ENCODE peak calls at places on chromosomes 13 and 19, in nine cellular contexts. One of them, this sample, is unnamed.

GRCh38 chr19:5738423-5738822 is 18.0 kb downstream of the CATSPERD start:
- DNase-seq in effector memory CD4-positive, alpha-beta T cell: no peak
- DNase-seq in DND-41: no peak
- DNase-seq in lower lobe of right lung: no peak
- DNase-seq in A673: no peak
- DNase-seq in transverse colon: no peak
- DNase-seq in uterus: no peak
- DNase-seq in astrocyte: no peak
- DNase-seq in heart left ventricle: no peak
- DNase-seq in this sample: no peak

GRCh38 chr19:18587962-18588610 is 512 bp upstream of the REX1BD start:
- DNase-seq in effector memory CD4-positive, alpha-beta T cell: no peak
- DNase-seq in DND-41: no peak
- DNase-seq in lower lobe of right lung: no peak
- DNase-seq in A673: no peak
- DNase-seq in transverse colon: no peak
- DNase-seq in uterus: no peak
- DNase-seq in astrocyte: no peak
- DNase-seq in heart left ventricle: no peak
- DNase-seq in this sample: peak; percentile 48

GRCh38 chr13:76822691-76823267 is 63.4 kb downstream of the KCTD12 start:
- DNase-seq in effector memory CD4-positive, alpha-beta T cell: no peak
- DNase-seq in DND-41: no peak
- DNase-seq in lower lobe of right lung: no peak
- DNase-seq in A673: peak; percentile 38
- DNase-seq in transverse colon: no peak
- DNase-seq in uterus: no peak
- DNase-seq in astrocyte: peak; percentile 6
- DNase-seq in heart left ventricle: no peak
- DNase-seq in this sample: peak; percentile 54

GRCh38 chr13:85659493-85659892 is 139.7 kb downstream of the SLITRK6 start:
- DNase-seq in effector memory CD4-positive, alpha-beta T cell: no peak
- DNase-seq in DND-41: no peak
- DNase-seq in lower lobe of right lung: no peak
- DNase-seq in A673: no peak
- DNase-seq in transverse colon: no peak
- DNase-seq in uterus: no peak
- DNase-seq in astrocyte: no peak
- DNase-seq in heart left ventricle: no peak
- DNase-seq in this sample: no peak

GRCh38 chr19:19817357-19817756 is 4.2 kb downstream of the ZNF506 start:
- DNase-seq in effector memory CD4-positive, alpha-beta T cell: peak; percentile 27
- DNase-seq in DND-41: peak; percentile 90
- DNase-seq in lower lobe of right lung: no peak
- DNase-seq in A673: no peak
- DNase-seq in transverse colon: no peak
- DNase-seq in uterus: no peak
- DNase-seq in astrocyte: no peak
- DNase-seq in heart left ventricle: no peak
- DNase-seq in this sample: peak; percentile 56

GRCh38 chr13:89763011-89763410 is 1584.5 kb upstream of the MIR17HG start:
- DNase-seq in effector memory CD4-positive, alpha-beta T cell: no peak
- DNase-seq in DND-41: no peak
- DNase-seq in lower lobe of right lung: no peak
- DNase-seq in A673: no peak
- DNase-seq in transverse colon: no peak
- DNase-seq in uterus: no peak
- DNase-seq in astrocyte: peak; percentile 40
- DNase-seq in heart left ventricle: no peak
- DNase-seq in this sample: no peak

GRCh38 chr13:106424805-106425204 is 110.7 kb downstream of the EFNB2 start:
- DNase-seq in effector memory CD4-positive, alpha-beta T cell: no peak
- DNase-seq in DND-41: no peak
- DNase-seq in lower lobe of right lung: no peak
- DNase-seq in A673: no peak
- DNase-seq in transverse colon: no peak
- DNase-seq in uterus: no peak
- DNase-seq in astrocyte: no peak
- DNase-seq in heart left ventricle: no peak
- DNase-seq in this sample: no peak

GRCh38 chr19:30640266-30640965 is 268.2 kb downstream of the ZNF536 start:
- DNase-seq in effector memory CD4-positive, alpha-beta T cell: no peak
- DNase-seq in DND-41: no peak
- DNase-seq in lower lobe of right lung: no peak
- DNase-seq in A673: no peak
- DNase-seq in transverse colon: no peak
- DNase-seq in uterus: no peak
- DNase-seq in astrocyte: no peak
- DNase-seq in heart left ventricle: no peak
- DNase-seq in this sample: no peak

GRCh38 chr19:9183000-9183399 is 4.2 kb downstream of the OR7D2 start:
- DNase-seq in effector memory CD4-positive, alpha-beta T cell: no peak
- DNase-seq in DND-41: no peak
- DNase-seq in lower lobe of right lung: no peak
- DNase-seq in A673: no peak
- DNase-seq in transverse colon: no peak
- DNase-seq in uterus: no peak
- DNase-seq in astrocyte: no peak
- DNase-seq in heart left ventricle: no peak
- DNase-seq in this sample: no peak

GRCh38 chr19:47109541-47110375 is 3.8 kb downstream of the ZC3H4 start:
- DNase-seq in effector memory CD4-positive, alpha-beta T cell: no peak
- DNase-seq in DND-41: peak; percentile 51
- DNase-seq in lower lobe of right lung: no peak
- DNase-seq in A673: peak; percentile 63
- DNase-seq in transverse colon: peak; percentile 56
- DNase-seq in uterus: no peak
- DNase-seq in astrocyte: peak; percentile 42
- DNase-seq in heart left ventricle: no peak
- DNase-seq in this sample: no peak

GRCh38 chr13:108961542-108962125 is 332.2 kb downstream of the MYO16 start:
- DNase-seq in effector memory CD4-positive, alpha-beta T cell: no peak
- DNase-seq in DND-41: no peak
- DNase-seq in lower lobe of right lung: no peak
- DNase-seq in A673: peak; percentile 83
- DNase-seq in transverse colon: no peak
- DNase-seq in uterus: no peak
- DNase-seq in astrocyte: peak; percentile 18
- DNase-seq in heart left ventricle: no peak
- DNase-seq in this sample: peak; percentile 35

GRCh38 chr13:100668408-100668807 is 6.2 kb downstream of the TMTC4 start:
- DNase-seq in effector memory CD4-positive, alpha-beta T cell: no peak
- DNase-seq in DND-41: no peak
- DNase-seq in lower lobe of right lung: no peak
- DNase-seq in A673: no peak
- DNase-seq in transverse colon: no peak
- DNase-seq in uterus: no peak
- DNase-seq in astrocyte: peak; percentile 89
- DNase-seq in heart left ventricle: no peak
- DNase-seq in this sample: no peak

GRCh38 chr13:53250272-53250875 is 221.8 kb downstream of the OLFM4 start:
- DNase-seq in effector memory CD4-positive, alpha-beta T cell: no peak
- DNase-seq in DND-41: peak; percentile 32
- DNase-seq in lower lobe of right lung: no peak
- DNase-seq in A673: peak; percentile 85
- DNase-seq in transverse colon: no peak
- DNase-seq in uterus: no peak
- DNase-seq in astrocyte: peak; percentile 56
- DNase-seq in heart left ventricle: peak; percentile 13
- DNase-seq in this sample: peak; percentile 81

GRCh38 chr13:45333251-45333972 is 7.6 kb downstream of the TPT1 start:
- DNase-seq in effector memory CD4-positive, alpha-beta T cell: no peak
- DNase-seq in DND-41: no peak
- DNase-seq in lower lobe of right lung: no peak
- DNase-seq in A673: no peak
- DNase-seq in transverse colon: no peak
- DNase-seq in uterus: no peak
- DNase-seq in astrocyte: no peak
- DNase-seq in heart left ventricle: no peak
- DNase-seq in this sample: no peak

GRCh38 chr19:12578641-12579040 is 27.4 kb upstream of the ZNF564 start:
- DNase-seq in effector memory CD4-positive, alpha-beta T cell: no peak
- DNase-seq in DND-41: no peak
- DNase-seq in lower lobe of right lung: no peak
- DNase-seq in A673: no peak
- DNase-seq in transverse colon: no peak
- DNase-seq in uterus: no peak
- DNase-seq in astrocyte: no peak
- DNase-seq in heart left ventricle: no peak
- DNase-seq in this sample: no peak

GRCh38 chr13:94933230-94933751 is 220.9 kb upstream of the SOX21 start:
- DNase-seq in effector memory CD4-positive, alpha-beta T cell: no peak
- DNase-seq in DND-41: no peak
- DNase-seq in lower lobe of right lung: no peak
- DNase-seq in A673: no peak
- DNase-seq in transverse colon: no peak
- DNase-seq in uterus: no peak
- DNase-seq in astrocyte: no peak
- DNase-seq in heart left ventricle: no peak
- DNase-seq in this sample: no peak

GRCh38 chr19:2246014-2246620 is 3.0 kb upstream of the AMH start:
- DNase-seq in effector memory CD4-positive, alpha-beta T cell: no peak
- DNase-seq in DND-41: no peak
- DNase-seq in lower lobe of right lung: no peak
- DNase-seq in A673: no peak
- DNase-seq in transverse colon: no peak
- DNase-seq in uterus: no peak
- DNase-seq in astrocyte: no peak
- DNase-seq in heart left ventricle: no peak
- DNase-seq in this sample: no peak

GRCh38 chr13:31074750-31075149 is 87.0 kb downstream of the HSPH1 start:
- DNase-seq in effector memory CD4-positive, alpha-beta T cell: no peak
- DNase-seq in DND-41: no peak
- DNase-seq in lower lobe of right lung: no peak
- DNase-seq in A673: no peak
- DNase-seq in transverse colon: no peak
- DNase-seq in uterus: no peak
- DNase-seq in astrocyte: no peak
- DNase-seq in heart left ventricle: no peak
- DNase-seq in this sample: no peak

GRCh38 chr19:43779820-43780219 is 953 bp downstream of the KCNN4 start:
- DNase-seq in effector memory CD4-positive, alpha-beta T cell: no peak
- DNase-seq in DND-41: no peak
- DNase-seq in lower lobe of right lung: no peak
- DNase-seq in A673: no peak
- DNase-seq in transverse colon: no peak
- DNase-seq in uterus: no peak
- DNase-seq in astrocyte: no peak
- DNase-seq in heart left ventricle: no peak
- DNase-seq in this sample: peak; percentile 33
- H3K4me3 ChIP-seq in effector memory CD4-positive, alpha-beta T cell: peak overlapping the region; percentile 51
- H3K4me3 ChIP-seq in DND-41: no peak overlapping the region
- H3K4me3 ChIP-seq in lower lobe of right lung: peak overlapping the region; percentile 19
- H3K4me3 ChIP-seq in A673: no peak overlapping the region
- H3K4me3 ChIP-seq in transverse colon: peak overlapping the region; percentile 19
- H3K4me3 ChIP-seq in uterus: no peak overlapping the region
- H3K4me3 ChIP-seq in astrocyte: peak overlapping the region; percentile 36
- H3K4me3 ChIP-seq in heart left ventricle: no peak overlapping the region
- H3K4me3 ChIP-seq in this sample: no peak overlapping the region

DNA sequence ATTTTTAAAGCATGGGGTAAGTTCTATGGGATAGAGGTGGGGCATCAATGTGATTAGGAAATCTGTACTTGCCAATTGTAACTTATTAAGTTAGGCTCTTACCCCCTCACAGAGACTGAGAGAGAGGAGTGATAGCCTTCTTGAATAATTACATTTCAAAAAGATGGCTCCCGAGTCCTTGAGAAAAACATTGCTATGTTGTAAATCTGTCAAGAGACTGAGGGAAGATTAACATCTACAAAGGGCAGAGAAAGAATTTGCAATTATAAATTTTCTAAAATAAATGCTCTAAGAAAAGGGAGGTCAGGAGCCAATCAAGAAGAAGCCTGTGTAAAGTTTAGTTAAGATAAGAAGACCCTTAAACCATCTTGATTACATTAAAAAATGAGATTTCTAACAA is 1570.8 kb downstream of the OLFM4 start:
- DNase-seq in effector memory CD4-positive, alpha-beta T cell: no peak
- DNase-seq in DND-41: no peak
- DNase-seq in lower lobe of right lung: no peak
- DNase-seq in A673: peak; percentile 3
- DNase-seq in transverse colon: no peak
- DNase-seq in uterus: no peak
- DNase-seq in astrocyte: no peak
- DNase-seq in heart left ventricle: no peak
- DNase-seq in this sample: no peak
- H3K4me3 ChIP-seq in effector memory CD4-positive, alpha-beta T cell: no peak overlapping the region
- H3K4me3 ChIP-seq in DND-41: no peak overlapping the region
- H3K4me3 ChIP-seq in lower lobe of right lung: no peak overlapping the region
- H3K4me3 ChIP-seq in A673: no peak overlapping the region
- H3K4me3 ChIP-seq in transverse colon: no peak overlapping the region
- H3K4me3 ChIP-seq in uterus: no peak overlapping the region
- H3K4me3 ChIP-seq in astrocyte: no peak overlapping the region
- H3K4me3 ChIP-seq in heart left ventricle: no peak overlapping the region
- H3K4me3 ChIP-seq in this sample: no peak overlapping the region

GRCh38 chr19:54462072-54462712 is 1.4 kb downstream of the LENG9 start:
- DNase-seq in effector memory CD4-positive, alpha-beta T cell: no peak
- DNase-seq in DND-41: no peak
- DNase-seq in lower lobe of right lung: peak; percentile 51
- DNase-seq in A673: peak; percentile 37
- DNase-seq in transverse colon: peak; percentile 37
- DNase-seq in uterus: no peak
- DNase-seq in astrocyte: no peak
- DNase-seq in heart left ventricle: no peak
- DNase-seq in this sample: no peak

GRCh38 chr19:54462713-54463530 is 656 bp downstream of the LENG9 start:
- DNase-seq in effector memory CD4-positive, alpha-beta T cell: peak; percentile 45
- DNase-seq in DND-41: no peak
- DNase-seq in lower lobe of right lung: peak; percentile 88
- DNase-seq in A673: peak; percentile 84
- DNase-seq in transverse colon: peak; percentile 80
- DNase-seq in uterus: peak; percentile 74
- DNase-seq in astrocyte: no peak
- DNase-seq in heart left ventricle: peak; percentile 77
- DNase-seq in this sample: no peak

GRCh38 chr19:54459282-54460229 is 4.0 kb downstream of the LENG9 start:
- DNase-seq in effector memory CD4-positive, alpha-beta T cell: no peak
- DNase-seq in DND-41: no peak
- DNase-seq in lower lobe of right lung: no peak
- DNase-seq in A673: no peak
- DNase-seq in transverse colon: no peak
- DNase-seq in uterus: no peak
- DNase-seq in astrocyte: no peak
- DNase-seq in heart left ventricle: no peak
- DNase-seq in this sample: no peak

GRCh38 chr19:54460230-54461005 is 3.2 kb downstream of the LENG9 start:
- DNase-seq in effector memory CD4-positive, alpha-beta T cell: no peak
- DNase-seq in DND-41: no peak
- DNase-seq in lower lobe of right lung: no peak
- DNase-seq in A673: no peak
- DNase-seq in transverse colon: no peak
- DNase-seq in uterus: no peak
- DNase-seq in astrocyte: no peak
- DNase-seq in heart left ventricle: no peak
- DNase-seq in this sample: no peak

GRCh38 chr19:54461201-54462071 is 2.1 kb downstream of the LENG9 start:
- DNase-seq in effector memory CD4-positive, alpha-beta T cell: no peak
- DNase-seq in DND-41: no peak
- DNase-seq in lower lobe of right lung: no peak
- DNase-seq in A673: peak; percentile 45
- DNase-seq in transverse colon: no peak
- DNase-seq in uterus: no peak
- DNase-seq in astrocyte: no peak
- DNase-seq in heart left ventricle: no peak
- DNase-seq in this sample: no peak
- H3K4me3 ChIP-seq in effector memory CD4-positive, alpha-beta T cell: no peak overlapping the region
- H3K4me3 ChIP-seq in DND-41: no peak overlapping the region
- H3K4me3 ChIP-seq in lower lobe of right lung: peak overlapping the region; percentile 75
- H3K4me3 ChIP-seq in A673: peak overlapping the region; percentile 66
- H3K4me3 ChIP-seq in transverse colon: no peak overlapping the region
- H3K4me3 ChIP-seq in uterus: no peak overlapping the region
- H3K4me3 ChIP-seq in astrocyte: no peak overlapping the region
- H3K4me3 ChIP-seq in heart left ventricle: peak overlapping the region; percentile 59
- H3K4me3 ChIP-seq in this sample: no peak overlapping the region

GRCh38 chr13:27192896-27193295 is 21.3 kb upstream of the USP12 start:
- DNase-seq in effector memory CD4-positive, alpha-beta T cell: no peak
- DNase-seq in DND-41: no peak
- DNase-seq in lower lobe of right lung: no peak
- DNase-seq in A673: no peak
- DNase-seq in transverse colon: no peak
- DNase-seq in uterus: no peak
- DNase-seq in astrocyte: no peak
- DNase-seq in heart left ventricle: no peak
- DNase-seq in this sample: no peak
- H3K4me3 ChIP-seq in effector memory CD4-positive, alpha-beta T cell: no peak overlapping the region
- H3K4me3 ChIP-seq in DND-41: no peak overlapping the region
- H3K4me3 ChIP-seq in lower lobe of right lung: no peak overlapping the region
- H3K4me3 ChIP-seq in A673: no peak overlapping the region
- H3K4me3 ChIP-seq in transverse colon: no peak overlapping the region
- H3K4me3 ChIP-seq in uterus: no peak overlapping the region
- H3K4me3 ChIP-seq in astrocyte: no peak overlapping the region
- H3K4me3 ChIP-seq in heart left ventricle: no peak overlapping the region
- H3K4me3 ChIP-seq in this sample: no peak overlapping the region